ENCODE peak calls at places on chromosomes 13 and 19, in four cellular contexts. L is omental fat pad, P is choroid plexus epithelial cell, U is GM10248. F is an unnamed sample.

GRCh38 chr19:17200408-17201079 is 14.6 kb upstream of the USE1 start:
- DNase-seq in L (no peak), P (no peak), U (no peak), F (no peak)

GRCh38 chr13:85816413-85816812 is 17.2 kb upstream of the SLITRK6 start:
- DNase-seq in L (no peak), P (peak), U (no peak), F (no peak)

GRCh38 chr19:52665529-52665928 is 27.4 kb upstream of the ZNF83 start:
- DNase-seq in L (no peak), P (peak), U (no peak), F (no peak)

GRCh38 chr13:21625366-21625765 is 21.4 kb upstream of the MICU2 start:
- DNase-seq in L (no peak), P (peak), U (peak), F (peak)

GRCh38 chr19:9018163-9018875 is 8.1 kb upstream of the MUC16 start:
- DNase-seq in L (peak), P (no peak), U (no peak), F (no peak)

GRCh38 chr19:46924874-46925547 is 64.2 kb downstream of the ARHGAP35 start:
- DNase-seq in L (no peak), P (no peak), U (peak), F (peak)

GRCh38 chr19:19531951-19532805 is 3.5 kb downstream of the YJEFN3 start:
- DNase-seq in L (peak), P (peak), U (peak), F (peak)

GRCh38 chr13:51397262-51397933 is 55.4 kb downstream of the INTS6 start:
- DNase-seq in L (no peak), P (peak), U (no peak), F (no peak)

GRCh38 chr19:9139609-9140158 is 513 bp upstream of the ZNF317 start:
- DNase-seq in L (no peak), P (no peak), U (no peak), F (no peak)

GRCh38 chr19:29526730-29527499 is 1.1 kb downstream of the VSTM2B start:
- DNase-seq in L (no peak), P (no peak), U (no peak), F (peak)

GRCh38 chr13:42211704-42212103 is 60.2 kb upstream of the AKAP11 start:
- DNase-seq in L (no peak), P (no peak), U (no peak), F (no peak)

GRCh38 chr19:35995655-35995993 is 636 bp downstream of the SDHAF1 start:
- DNase-seq in L (no peak), P (peak), U (peak), F (peak)

GRCh38 chr19:28828276-28828870 is 384.6 kb downstream of the UQCRFS1 start:
- DNase-seq in L (no peak), P (no peak), U (no peak), F (no peak)

GRCh38 chr19:10603084-10603872 is 16.2 kb upstream of the AP1M2 start:
- DNase-seq in L (no peak), P (peak), U (peak), F (peak)

GRCh38 chr13:33080962-33081655 is 64.9 kb downstream of the KL start:
- DNase-seq in L (no peak), P (peak), U (no peak), F (no peak)

GRCh38 chr13:73231456-73231855 is 172.7 kb downstream of the KLF5 start:
- DNase-seq in L (no peak), P (no peak), U (no peak), F (no peak)

GRCh38 chr19:34482380-34483250 is 1.1 kb downstream of the WTIP start:
- DNase-seq in L (no peak), P (peak), U (no peak), F (peak)

GRCh38 chr19:1627194-1627593 is 21.9 kb upstream of the UQCR11 start:
- DNase-seq in L (no peak), P (no peak), U (no peak), F (no peak)

GRCh38 chr13:106159295-106160195 is 375.9 kb downstream of the EFNB2 start:
- DNase-seq in L (no peak), P (no peak), U (no peak), F (no peak)

GRCh38 chr19:34985249-34986022 is 14.7 kb upstream of the GRAMD1A start:
- DNase-seq in L (no peak), P (peak), U (no peak), F (no peak)

GRCh38 chr13:27790523-27790922 is 1.8 kb upstream of the GSX1 start:
- DNase-seq in L (no peak), P (no peak), U (no peak), F (no peak)

GRCh38 chr13:30142502-30143211 is 164.7 kb downstream of the KATNAL1 start:
- DNase-seq in L (no peak), P (peak), U (no peak), F (no peak)

GRCh38 chr13:99063952-99064351 is 86.1 kb upstream of the DOCK9 start:
- DNase-seq in L (no peak), P (peak), U (peak), F (no peak)

GRCh38 chr13:114315074-114315785 is 927 bp downstream of the CHAMP1 start:
- DNase-seq in L (no peak), P (no peak), U (no peak), F (no peak)

GRCh38 chr13:21541271-21541670 is 62.7 kb downstream of the MICU2 start:
- DNase-seq in L (no peak), P (no peak), U (no peak), F (no peak)

GRCh38 chr13:32987462-32987861 is 28.8 kb upstream of the KL start:
- DNase-seq in L (no peak), P (no peak), U (no peak), F (no peak)

GRCh38 chr13:25406377-25406776 is 34.6 kb downstream of the ATP8A2 start:
- DNase-seq in L (no peak), P (peak), U (no peak), F (no peak)

GRCh38 chr13:65789815-65790214 is 1440.3 kb downstream of the PCDH9 start:
- DNase-seq in L (no peak), P (peak), U (no peak), F (no peak)

GRCh38 chr19:3365447-3366103 is 808 bp upstream of the NFIC start:
- DNase-seq in L (no peak), P (peak), U (no peak), F (no peak)

GRCh38 chr19:2425622-2426581 is 1.5 kb downstream of the TIMM13 start:
- DNase-seq in L (no peak), P (no peak), U (no peak), F (no peak)

GRCh38 chr13:46149272-46150133 is 32.5 kb downstream of the LCP1 start:
- DNase-seq in L (no peak), P (peak), U (no peak), F (no peak)

GRCh38 chr13:79445968-79446645 is 34.8 kb upstream of the NDFIP2 start:
- DNase-seq in L (no peak), P (no peak), U (no peak), F (no peak)

GRCh38 chr13:36345438-36346221 is 564 bp downstream of the SPART start:
- DNase-seq in L (peak), P (peak), U (peak), F (no peak)

GRCh38 chr19:31784631-31785237 is 435.5 kb upstream of the TSHZ3 start:
- DNase-seq in L (no peak), P (no peak), U (no peak), F (no peak)

GRCh38 chr19:31676271-31677004 is 327.2 kb upstream of the TSHZ3 start:
- DNase-seq in L (no peak), P (no peak), U (no peak), F (no peak)

GRCh38 chr13:26968431-26969335 is 202.9 kb downstream of the USP12 start:
- DNase-seq in L (no peak), P (no peak), U (no peak), F (no peak)

GRCh38 chr13:89748716-89749115 is 1598.8 kb upstream of the MIR17HG start:
- DNase-seq in L (no peak), P (no peak), U (no peak), F (no peak)

GRCh38 chr13:76349700-76350099 is 536.5 kb downstream of the KCTD12 start:
- DNase-seq in L (no peak), P (peak), U (no peak), F (no peak)

GRCh38 chr13:95553614-95554385 is 1.3 kb downstream of the CLDN10 start:
- DNase-seq in L (no peak), P (no peak), U (peak), F (peak)

DNA sequence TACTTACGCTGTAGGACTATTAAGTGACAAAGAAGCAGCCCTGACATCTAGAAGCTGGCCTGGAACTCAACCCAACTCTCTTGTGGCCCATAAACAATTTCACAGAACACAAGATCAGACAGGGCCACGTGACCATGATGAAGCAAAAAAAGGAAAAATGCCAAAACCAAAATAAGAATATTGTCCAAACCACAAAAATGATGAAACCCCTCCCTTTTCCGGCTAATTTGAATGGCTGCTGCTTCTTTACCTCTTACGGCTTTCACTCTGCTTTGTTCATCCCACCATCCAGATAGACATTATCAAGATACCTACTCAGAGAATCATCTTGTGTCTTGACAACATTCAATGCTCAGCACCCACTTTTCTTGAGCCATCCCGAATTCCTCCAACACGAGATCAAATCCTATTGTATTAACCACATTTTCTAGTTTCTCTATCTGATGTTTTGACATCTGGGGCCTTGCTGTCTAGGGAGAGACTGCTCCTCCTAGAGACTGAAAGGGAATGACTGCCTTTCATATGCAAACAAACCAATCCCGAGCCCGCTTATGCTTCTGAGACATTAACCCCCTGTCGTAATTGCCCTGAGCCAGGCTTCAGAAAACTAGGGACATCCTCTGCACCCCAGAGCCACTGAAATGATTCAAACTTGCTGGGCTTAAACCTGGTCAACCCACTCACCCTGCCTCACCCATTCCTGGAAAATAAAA is 186.3 kb downstream of the TDRD3 start:
- DNase-seq in L (no peak), P (peak), U (no peak), F (no peak)
- TF ChIP-seq CTCF in L (no peak), P (peak), U (no peak), F (no peak)

DNA sequence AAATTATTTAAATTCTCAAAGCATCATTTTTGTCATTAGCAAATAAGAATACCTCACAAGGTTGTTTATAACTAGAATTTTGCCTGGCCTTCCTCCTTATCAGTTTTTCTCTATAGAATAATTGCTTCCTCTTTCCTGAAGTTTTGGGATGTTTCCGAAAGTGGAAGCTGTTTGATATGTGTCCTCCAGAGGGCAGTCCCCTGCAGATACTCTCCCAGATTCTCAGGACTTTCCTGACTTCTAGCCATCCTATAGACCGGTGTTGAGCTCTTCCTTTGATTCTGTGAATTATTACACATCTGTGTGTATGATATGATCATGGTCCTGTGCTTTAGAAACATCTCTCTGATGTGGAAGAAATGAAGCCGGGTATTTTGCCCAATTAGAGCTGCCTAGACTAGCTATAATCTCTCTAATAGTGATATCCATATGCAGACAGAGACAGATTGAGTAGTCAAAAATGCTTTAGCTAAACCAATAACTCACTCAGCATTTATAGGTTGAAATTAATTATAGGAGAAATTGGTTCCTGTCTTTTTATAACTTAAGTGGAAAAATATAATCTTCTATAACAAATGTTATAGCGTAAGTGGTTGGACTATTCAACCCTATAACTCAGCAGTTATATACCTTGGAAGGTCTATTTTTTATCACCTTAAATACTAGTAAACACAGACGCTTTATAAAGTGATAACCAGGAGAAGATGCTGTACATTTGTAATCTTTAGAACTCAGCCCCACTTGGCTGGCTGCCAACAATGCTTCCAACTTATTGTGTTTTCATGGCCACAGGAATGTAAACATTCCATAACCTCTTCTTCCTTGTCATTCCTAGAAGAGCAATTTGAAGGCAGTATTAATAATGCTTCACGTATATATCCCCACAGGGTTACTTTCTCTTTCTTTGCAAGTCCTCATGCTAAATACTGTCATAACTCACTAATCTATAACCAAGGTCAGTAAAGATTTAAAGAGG is 201.0 kb upstream of the RXFP2 start:
- DNase-seq in L (no peak), P (peak), U (no peak), F (no peak)
- TF ChIP-seq CTCF in L (no peak), P (peak), U (no peak), F (no peak)

GRCh38 chr19:15926484-15926883 is 7.8 kb downstream of the CYP4F11 start:
- DNase-seq in L (no peak), P (no peak), U (no peak), F (no peak)
- TF ChIP-seq CTCF in L (no peak), P (no peak), U (no peak), F (no peak)

DNA sequence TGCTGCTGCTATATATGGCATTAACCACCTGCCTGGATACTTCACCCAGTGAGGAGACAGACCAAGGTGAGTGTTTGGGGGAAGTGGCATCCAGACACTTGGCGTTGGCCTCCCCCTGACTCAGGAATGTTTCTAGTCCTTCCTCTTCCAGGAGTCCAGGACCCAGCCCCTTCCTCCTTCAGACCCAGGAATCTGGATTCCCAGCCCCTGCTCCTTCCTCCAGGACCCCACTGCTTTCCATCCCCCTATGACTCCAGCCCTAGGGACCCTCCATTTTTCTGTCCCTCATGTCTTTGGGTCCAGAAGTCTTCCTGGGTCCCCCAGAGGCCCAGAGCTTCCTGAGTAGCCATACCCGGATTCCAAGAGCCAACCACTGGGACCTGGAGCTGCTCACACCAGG is 2.1 kb downstream of the PRRG2 start:
- DNase-seq in L (no peak), P (no peak), U (no peak), F (no peak)
- TF ChIP-seq CTCF in L (no peak), P (no peak), U (no peak), F (no peak)

GRCh38 chr19:18306209-18306902 is 16.5 kb downstream of the LSM4 start:
- DNase-seq in L (no peak), P (no peak), U (no peak), F (peak)

GRCh38 chr19:18304194-18304495 is 18.7 kb downstream of the LSM4 start:
- DNase-seq in L (no peak), P (no peak), U (no peak), F (peak)

GRCh38 chr19:18306903-18307681 is 15.8 kb downstream of the LSM4 start:
- DNase-seq in L (no peak), P (peak), U (no peak), F (peak)

GRCh38 chr19:18301718-18302111 is 20.3 kb upstream of the JUND start:
- DNase-seq in L (no peak), P (no peak), U (no peak), F (no peak)

GRCh38 chr19:18304496-18305312 is 18.2 kb downstream of the LSM4 start:
- DNase-seq in L (no peak), P (peak), U (peak), F (peak)
- TF ChIP-seq CTCF in L (no peak), P (no peak), U (no peak), F (no peak)

F was measured in GM13976.